ENCODE peak calls at places on chromosomes 16 and 17, in four cellular contexts. V is astrocyte of the cerebellum, S is esophagus squamous epithelium, K is lung. P is an unnamed sample.

GRCh38 chr16:53588081-53588648 is 85.2 kb upstream of the AKTIP start:
- DNase-seq in V (no peak), S (no peak), K (no peak), P (no peak)

GRCh38 chr17:20028436-20028835 is 19.3 kb downstream of the SPECC1 start:
- DNase-seq in V (no peak), S (no peak), K (no peak), P (peak; percentile 8)

GRCh38 chr16:66409156-66409555 is 17.9 kb upstream of the BEAN1 start:
- DNase-seq in V (peak; percentile 75), S (no peak), K (no peak), P (peak; percentile 81)

GRCh38 chr16:1938316-1938715 is 4.7 kb downstream of the MSRB1 start:
- DNase-seq in V (no peak), S (no peak), K (peak; percentile 62), P (no peak)

GRCh38 chr16:20879175-20880053 is 20.7 kb downstream of the DCUN1D3 start:
- DNase-seq in V (no peak), S (no peak), K (no peak), P (peak; percentile 70)

GRCh38 chr17:45316271-45317112 is at the start of gene MAP3K14:
- DNase-seq in V (no peak), S (no peak), K (peak; percentile 67), P (peak; percentile 74)

GRCh38 chr16:3458852-3459361 is 15.4 kb downstream of the NAA60 start:
- DNase-seq in V (no peak), S (no peak), K (peak; percentile 47), P (peak; percentile 54)

GRCh38 chr16:12420661-12421209 is 383.0 kb downstream of the CPPED1 start:
- DNase-seq in V (no peak), S (no peak), K (no peak), P (no peak)

GRCh38 chr16:53132406-53132805 is 77.6 kb downstream of the CHD9 start:
- DNase-seq in V (no peak), S (no peak), K (no peak), P (peak; percentile 28)

GRCh38 chr16:77738706-77739105 is 16.4 kb downstream of the NUDT7 start:
- DNase-seq in V (no peak), S (no peak), K (no peak), P (no peak)

GRCh38 chr16:86492267-86492960 is 17.9 kb upstream of the FOXF1 start:
- DNase-seq in V (no peak), S (no peak), K (no peak), P (no peak)

GRCh38 chr16:4060823-4061222 is 55.4 kb downstream of the ADCY9 start:
- DNase-seq in V (no peak), S (no peak), K (no peak), P (no peak)

GRCh38 chr16:52257534-52257933 is 289.4 kb downstream of the TOX3 start:
- DNase-seq in V (no peak), S (no peak), K (no peak), P (no peak)

GRCh38 chr16:76277099-76278030 is at the start of gene CNTNAP4:
- DNase-seq in V (no peak), S (no peak), K (no peak), P (no peak)

GRCh38 chr17:48247038-48247437 is 139.5 kb downstream of the SNX11 start:
- DNase-seq in V (no peak), S (no peak), K (no peak), P (no peak)

GRCh38 chr16:59044616-59045015 is 310.5 kb upstream of the GOT2 start:
- DNase-seq in V (no peak), S (no peak), K (no peak), P (no peak)

GRCh38 chr17:1783271-1783670 is 21.4 kb downstream of the SERPINF1 start:
- DNase-seq in V (no peak), S (no peak), K (no peak), P (no peak)

GRCh38 chr17:34579017-34579946 is at the start of gene TMEM132E:
- DNase-seq in V (no peak), S (no peak), K (peak; percentile 43), P (peak; percentile 12)

GRCh38 chr16:89624775-89625761 is 11.6 kb downstream of the DPEP1 start:
- DNase-seq in V (no peak), S (no peak), K (no peak), P (no peak)

GRCh38 chr17:15351487-15351840 is 10.1 kb upstream of the TEKT3 start:
- DNase-seq in V (no peak), S (no peak), K (no peak), P (no peak)

GRCh38 chr16:71623597-71623996 is 2.4 kb upstream of the MARVELD3 start:
- DNase-seq in V (no peak), S (no peak), K (no peak), P (no peak)

GRCh38 chr17:79851461-79851817 is 12.2 kb upstream of the CBX4 start:
- DNase-seq in V (no peak), S (no peak), K (no peak), P (no peak)

GRCh38 chr17:45368661-45369060 is 51.8 kb upstream of the MAP3K14 start:
- DNase-seq in V (peak; percentile 91), S (no peak), K (no peak), P (peak; percentile 73)

DNA sequence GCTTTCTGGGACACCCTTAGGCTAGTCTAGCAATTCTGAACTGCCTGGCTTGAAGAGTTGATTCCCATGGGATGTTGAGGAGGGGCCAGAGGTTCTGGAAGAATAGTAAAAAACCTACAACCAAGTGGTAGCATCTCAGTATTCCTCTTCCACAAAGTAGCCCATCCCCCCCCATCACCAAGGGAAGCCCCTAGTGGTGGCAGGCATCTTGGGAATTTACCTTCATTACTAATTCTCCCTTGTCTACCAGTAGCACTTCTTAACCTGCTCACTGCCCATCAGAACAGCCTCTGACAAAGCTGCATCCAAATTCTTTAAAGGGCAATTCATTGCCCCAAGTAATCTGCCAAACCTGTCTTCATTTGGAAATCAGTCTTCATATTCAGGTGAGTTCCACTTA is 12.8 kb upstream of the RAB11FIP4 start:
- DNase-seq in V (no peak), S (no peak), K (no peak), P (no peak)
- TF ChIP-seq CTCF in V (peak; percentile 27), S (no peak), K (no peak), P (peak; percentile 25)

GRCh38 chr17:75666959-75667790 is at the start of the genes RECQL5 and SAP30BP:
- DNase-seq in V (peak; percentile 98), S (peak; percentile 93), K (peak; percentile 98), P (peak; percentile 99)
- H3K4me3 ChIP-seq in V (peak within 1 kb of the TSS; percentile 75), S (peak within 1 kb of the TSS; percentile 92), K (peak within 1 kb of the TSS; percentile 93), P (peak within 1 kb of the TSS; percentile 99)

GRCh38 chr16:55508271-55508921 is 476 bp upstream of the LPCAT2 start:
- DNase-seq in V (no peak), S (no peak), K (no peak), P (no peak)

GRCh38 chr16:55506708-55507107 is 2.2 kb upstream of the LPCAT2 start:
- DNase-seq in V (no peak), S (no peak), K (no peak), P (no peak)

GRCh38 chr16:55506083-55506482 is 2.8 kb upstream of the LPCAT2 start:
- DNase-seq in V (no peak), S (no peak), K (no peak), P (no peak)

GRCh38 chr16:55510185-55510805 is 1.4 kb downstream of the LPCAT2 start:
- DNase-seq in V (no peak), S (no peak), K (no peak), P (no peak)

GRCh38 chr16:55508941-55509920 is at the start of gene LPCAT2:
- DNase-seq in V (peak; percentile 62), S (no peak), K (peak; percentile 89), P (peak; percentile 87)
- TF ChIP-seq CTCF in V (no peak), S (no peak), K (no peak), P (no peak)

DNA sequence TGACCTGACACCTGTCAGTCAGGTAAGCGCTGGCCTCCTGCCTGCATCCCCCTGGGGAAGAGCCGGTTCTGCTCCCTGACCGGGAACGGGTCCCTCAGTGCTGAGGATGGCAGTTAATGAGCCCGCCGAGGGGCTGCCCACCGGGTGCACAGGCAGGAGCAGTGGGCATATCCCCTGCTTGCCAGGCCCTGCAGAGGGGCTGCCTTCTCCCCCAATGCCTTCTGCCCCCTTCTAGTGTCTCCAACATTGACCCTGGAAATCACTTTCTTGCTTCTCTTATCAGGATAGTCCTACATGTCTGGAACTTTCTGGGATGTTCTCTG is 388.5 kb downstream of the SEC14L1 start:
- DNase-seq in V (no peak), S (no peak), K (no peak), P (no peak)
- H3K4me3 ChIP-seq in V (no peak overlapping the region), S (no peak overlapping the region), K (no peak overlapping the region), P (no peak overlapping the region)

DNA sequence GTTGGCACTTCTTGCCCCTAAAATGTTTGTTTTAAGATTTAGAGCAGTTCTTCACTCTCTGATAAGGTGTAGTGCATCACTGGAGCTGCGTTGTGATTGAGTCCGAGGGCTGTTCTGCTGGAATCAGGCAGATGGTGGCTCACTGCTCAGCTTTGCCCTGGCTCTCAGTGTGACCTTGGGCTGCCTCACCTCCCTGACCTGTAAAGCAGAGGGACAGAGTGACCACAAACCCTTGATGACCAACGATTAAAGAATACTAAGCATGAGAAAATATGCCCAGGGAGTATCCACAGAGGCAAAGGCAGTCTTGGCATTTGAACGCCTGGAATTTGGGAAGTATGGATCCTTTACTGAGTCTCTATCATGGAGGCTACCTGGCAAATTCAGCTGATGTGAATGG is 18.1 kb downstream of the CMIP start:
- DNase-seq in V (no peak), S (no peak), K (no peak), P (no peak)
- TF ChIP-seq CTCF in V (no peak), S (no peak), K (no peak), P (no peak)

GRCh38 chr16:6602401-6602800 is 730.2 kb upstream of the RBFOX1 start:
- DNase-seq in V (no peak), S (no peak), K (no peak), P (no peak)

GRCh38 chr16:6600167-6600566 is 732.5 kb upstream of the RBFOX1 start:
- DNase-seq in V (no peak), S (no peak), K (no peak), P (no peak)

DNA sequence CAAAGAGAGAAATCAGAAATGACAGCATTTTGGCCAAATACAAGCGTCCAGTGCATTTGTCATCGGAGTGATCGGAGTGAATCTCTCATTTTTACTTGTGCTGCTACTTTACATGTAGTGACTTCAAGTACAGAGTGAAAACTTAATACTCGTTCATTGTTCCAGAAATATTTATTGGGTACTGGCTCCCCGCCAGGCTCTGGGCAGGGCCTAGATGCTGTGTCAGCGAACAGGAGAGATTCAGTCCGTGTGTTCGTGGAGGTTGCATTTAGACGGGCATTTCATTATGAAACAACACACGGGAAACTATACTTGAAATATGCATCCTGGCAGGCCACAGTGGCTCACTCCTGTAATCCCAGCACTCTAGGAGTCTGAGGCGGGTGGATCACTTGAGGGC is 727.2 kb upstream of the RBFOX1 start:
- DNase-seq in V (no peak), S (no peak), K (no peak), P (no peak)
- H3K4me3 ChIP-seq in V (no peak overlapping the region), S (no peak overlapping the region), K (no peak overlapping the region), P (no peak overlapping the region)

GRCh38 chr16:31298340-31298739 is 38.6 kb downstream of the ITGAM start:
- DNase-seq in V (no peak), S (no peak), K (no peak), P (no peak)

GRCh38 chr16:31297496-31297895 is 37.7 kb downstream of the ITGAM start:
- DNase-seq in V (no peak), S (no peak), K (no peak), P (no peak)

GRCh38 chr16:31301708-31302400 is 42.1 kb downstream of the ITGAM start:
- DNase-seq in V (no peak), S (no peak), K (no peak), P (peak; percentile 40)

GRCh38 chr16:31295206-31295605 is 35.4 kb downstream of the ITGAM start:
- DNase-seq in V (no peak), S (no peak), K (no peak), P (no peak)

GRCh38 chr16:31298958-31299357 is 39.2 kb downstream of the ITGAM start:
- DNase-seq in V (no peak), S (no peak), K (no peak), P (peak; percentile 5)
- TF ChIP-seq CTCF in V (no peak), S (peak; percentile 37), K (no peak), P (no peak)

P was measured in choroid plexus epithelial cell.